ENCODE peak calls at places on chromosomes 5 and 9, in seven cellular contexts. N is CD8-positive, alpha-beta T cell; L is uterus; H is lower leg skin; D is tibial nerve; Z is choroid plexus epithelial cell; B is IMR-90. I is an unnamed sample.

GRCh38 chr9:76818271-76818670 is 54.0 kb downstream of the PCA3 start:
- DNase-seq in N (no peak), L (peak), H (peak), D (no peak), Z (peak), B (peak), I (no peak)

GRCh38 chr9:131203438-131204219 is 72.7 kb downstream of the FAM78A start:
- DNase-seq in N (no peak), L (no peak), H (no peak), D (no peak), Z (no peak), B (no peak), I (no peak)

GRCh38 chr5:169895876-169896275 is 84.4 kb downstream of the INSYN2B start:
- DNase-seq in N (no peak), L (no peak), H (no peak), D (no peak), Z (peak), B (peak), I (no peak)

GRCh38 chr9:91159664-91160121 is 202.0 kb downstream of the AUH start:
- DNase-seq in N (no peak), L (peak), H (no peak), D (peak), Z (no peak), B (no peak), I (no peak)

GRCh38 chr5:78659714-78660113 is 11.1 kb upstream of the LHFPL2 start:
- DNase-seq in N (no peak), L (no peak), H (no peak), D (no peak), Z (peak), B (peak), I (no peak)

GRCh38 chr5:78530342-78531096 is 118.1 kb downstream of the LHFPL2 start:
- DNase-seq in N (no peak), L (no peak), H (no peak), D (no peak), Z (peak), B (peak), I (no peak)

GRCh38 chr5:33401482-33402390 is 39.0 kb upstream of the TARS1 start:
- DNase-seq in N (no peak), L (no peak), H (no peak), D (no peak), Z (peak), B (peak), I (no peak)

GRCh38 chr5:102799017-102799416 is 43.9 kb downstream of the PAM start:
- DNase-seq in N (no peak), L (no peak), H (no peak), D (no peak), Z (peak), B (no peak), I (no peak)

GRCh38 chr5:8606231-8606630 is 737.3 kb downstream of the MTRR start:
- DNase-seq in N (no peak), L (no peak), H (no peak), D (no peak), Z (no peak), B (no peak), I (no peak)

GRCh38 chr5:119275873-119276214 is 80.0 kb upstream of the TNFAIP8 start:
- DNase-seq in N (no peak), L (no peak), H (no peak), D (no peak), Z (no peak), B (no peak), I (no peak)

GRCh38 chr5:78280261-78280660 is 14.2 kb downstream of the AP3B1 start:
- DNase-seq in N (no peak), L (no peak), H (no peak), D (no peak), Z (no peak), B (no peak), I (no peak)

GRCh38 chr5:14870347-14871083 is 1.1 kb downstream of the ANKH start:
- DNase-seq in N (peak), L (no peak), H (peak), D (no peak), Z (no peak), B (no peak), I (no peak)

GRCh38 chr5:132674671-132675506 is 1.1 kb downstream of the IL4 start:
- DNase-seq in N (no peak), L (no peak), H (no peak), D (no peak), Z (peak), B (peak), I (no peak)

GRCh38 chr5:148229840-148230239 is 8.5 kb upstream of the MARCOL start:
- DNase-seq in N (no peak), L (no peak), H (no peak), D (no peak), Z (no peak), B (no peak), I (no peak)

GRCh38 chr5:2193923-2194555 is 311.3 kb upstream of the IRX4 start:
- DNase-seq in N (no peak), L (no peak), H (no peak), D (no peak), Z (no peak), B (no peak), I (no peak)

GRCh38 chr9:121508415-121508814 is 8.8 kb upstream of the GGTA1 start:
- DNase-seq in N (no peak), L (no peak), H (no peak), D (no peak), Z (no peak), B (no peak), I (no peak)

GRCh38 chr9:16675131-16675530 is 195.3 kb downstream of the BNC2 start:
- DNase-seq in N (no peak), L (no peak), H (no peak), D (no peak), Z (peak), B (no peak), I (no peak)

GRCh38 chr5:80816590-80816989 is 143.6 kb upstream of the RASGRF2 start:
- DNase-seq in N (no peak), L (no peak), H (no peak), D (no peak), Z (no peak), B (no peak), I (no peak)

GRCh38 chr9:79237861-79238260 is 333.9 kb upstream of the TLE4 start:
- DNase-seq in N (no peak), L (no peak), H (no peak), D (no peak), Z (no peak), B (peak), I (no peak)

GRCh38 chr9:77455312-77455927 is 192.7 kb downstream of the GNA14 start:
- DNase-seq in N (no peak), L (no peak), H (no peak), D (no peak), Z (no peak), B (no peak), I (no peak)

GRCh38 chr5:156367602-156368001 is 40.6 kb downstream of the SGCD start:
- DNase-seq in N (no peak), L (no peak), H (no peak), D (no peak), Z (no peak), B (peak), I (peak)

GRCh38 chr9:107931071-107931715 is 441.6 kb upstream of the KLF4 start:
- DNase-seq in N (no peak), L (no peak), H (no peak), D (no peak), Z (no peak), B (no peak), I (no peak)

GRCh38 chr5:17157294-17157693 is 60.1 kb upstream of the BASP1 start:
- DNase-seq in N (no peak), L (no peak), H (no peak), D (no peak), Z (peak), B (peak), I (no peak)

GRCh38 chr9:120856700-120857099 is 14.0 kb upstream of the PSMD5 start:
- DNase-seq in N (no peak), L (no peak), H (no peak), D (no peak), Z (no peak), B (no peak), I (no peak)

GRCh38 chr5:109619024-109619460 is 70.7 kb upstream of the MAN2A1 start:
- DNase-seq in N (no peak), L (no peak), H (no peak), D (no peak), Z (no peak), B (no peak), I (no peak)

GRCh38 chr5:167743685-167744084 is 547.8 kb upstream of the WWC1 start:
- DNase-seq in N (no peak), L (no peak), H (no peak), D (no peak), Z (peak), B (peak), I (no peak)

GRCh38 chr5:112270299-112271293 is 148.5 kb downstream of the EPB41L4A start:
- DNase-seq in N (no peak), L (no peak), H (no peak), D (no peak), Z (peak), B (no peak), I (no peak)

GRCh38 chr5:438481-438981 is 4.4 kb upstream of the EXOC3 start:
- DNase-seq in N (no peak), L (no peak), H (no peak), D (no peak), Z (no peak), B (no peak), I (no peak)

GRCh38 chr5:74963407-74963806 is 89.0 kb downstream of the GCNT4 start:
- DNase-seq in N (no peak), L (no peak), H (no peak), D (no peak), Z (no peak), B (peak), I (no peak)

GRCh38 chr9:38437193-38437823 is 13.1 kb upstream of the IGFBPL1 start:
- DNase-seq in N (no peak), L (no peak), H (no peak), D (no peak), Z (peak), B (peak), I (no peak)

GRCh38 chr5:60545526-60545925 is 154.4 kb downstream of the DEPDC1B start:
- DNase-seq in N (no peak), L (no peak), H (no peak), D (no peak), Z (no peak), B (no peak), I (no peak)

DNA sequence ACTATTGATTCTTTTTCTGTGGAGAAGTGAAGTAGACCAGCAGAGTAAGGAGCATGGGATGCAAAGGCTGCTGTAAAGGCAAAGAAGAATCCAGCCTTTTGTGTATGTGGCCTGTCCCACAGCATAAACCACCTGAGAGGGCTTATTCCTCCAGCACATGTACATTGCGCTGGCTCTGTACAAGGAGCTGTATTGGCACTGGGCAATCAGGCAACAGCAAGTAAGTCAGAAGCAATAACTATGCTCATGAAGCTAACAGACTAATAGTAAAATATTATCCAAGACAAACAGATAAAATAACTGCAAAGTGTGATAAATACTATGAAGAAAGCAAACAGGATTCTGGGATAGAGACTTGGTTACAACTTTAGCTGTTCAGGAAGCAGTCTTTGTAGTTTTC is 86.2 kb downstream of the LURAP1L start:
- DNase-seq in N (no peak), L (no peak), H (no peak), D (no peak), Z (no peak), B (no peak), I (no peak)
- TF ChIP-seq CTCF in N (no peak), L (no peak), H (no peak), D (no peak), Z (no peak), B (no peak), I (no peak)

DNA sequence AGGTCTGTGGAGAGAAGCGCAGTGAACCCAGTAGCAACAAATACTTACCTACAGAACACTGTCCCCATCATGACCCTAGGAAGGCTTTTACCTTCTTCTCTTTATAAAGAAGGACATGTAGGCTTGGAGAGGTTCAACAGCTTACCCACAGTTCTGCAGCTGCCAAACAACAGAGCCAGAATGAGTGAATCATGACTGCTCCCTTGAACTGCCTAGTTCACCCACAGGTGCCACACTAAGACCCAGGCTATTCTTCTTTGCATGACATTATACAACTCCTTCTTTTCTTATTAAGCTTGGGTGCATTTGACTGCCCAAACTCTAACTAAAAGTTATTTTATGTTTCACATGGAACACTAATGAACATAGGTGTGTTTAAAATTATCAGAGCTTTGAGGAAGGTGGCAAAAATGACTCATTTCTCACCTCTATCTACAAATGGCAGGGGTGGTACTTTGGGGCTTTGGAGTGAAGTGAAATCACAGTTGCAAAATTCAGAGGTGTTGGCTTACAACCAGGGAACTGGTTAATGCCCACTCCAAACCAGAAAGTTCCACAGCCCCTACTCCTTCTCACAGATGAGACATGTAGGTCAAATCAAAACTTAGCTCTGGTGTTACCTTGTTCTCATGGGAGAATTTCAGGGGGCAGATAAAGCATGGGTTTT is 201.6 kb downstream of the SEMA6A start:
- DNase-seq in N (no peak), L (no peak), H (no peak), D (no peak), Z (no peak), B (no peak), I (no peak)
- TF ChIP-seq CTCF in N (no peak), L (no peak), H (no peak), D (no peak), Z (no peak), B (no peak), I (no peak)

DNA sequence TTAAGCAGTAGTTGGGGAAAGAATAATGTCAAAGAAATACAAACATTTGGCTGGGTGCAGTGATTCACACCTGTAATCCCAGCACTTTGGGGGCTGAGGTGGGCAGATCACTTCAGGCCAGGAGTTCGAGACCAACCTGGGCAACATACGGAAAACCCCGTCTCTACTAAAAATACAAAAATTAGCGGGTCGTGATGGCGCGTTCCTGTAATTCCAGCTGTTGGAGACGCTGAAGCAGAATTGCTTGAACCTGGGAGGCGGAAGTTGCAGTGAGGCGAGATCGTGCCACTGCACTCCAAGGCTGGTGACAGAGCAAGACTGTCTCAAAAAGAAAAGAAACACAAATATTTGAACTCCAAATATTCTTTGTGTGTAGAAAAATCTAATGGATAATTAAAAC is 4.7 kb downstream of the MATR3 start:
- DNase-seq in N (no peak), L (no peak), H (no peak), D (no peak), Z (no peak), B (no peak), I (no peak)
- TF ChIP-seq CTCF in N (no peak), L (no peak), H (no peak), D (no peak), Z (no peak), B (no peak), I (no peak)

GRCh38 chr5:165560641-165561040 is 2055.2 kb downstream of the MAT2B start:
- DNase-seq in N (no peak), L (no peak), H (no peak), D (no peak), Z (no peak), B (no peak), I (no peak)

GRCh38 chr5:165565921-165566320 is 2060.5 kb downstream of the MAT2B start:
- DNase-seq in N (no peak), L (no peak), H (no peak), D (no peak), Z (no peak), B (no peak), I (no peak)
- TF ChIP-seq CTCF in N (no peak), L (no peak), H (no peak), D (no peak), Z (no peak), B (no peak), I (no peak)

I was measured in D721Med.